ENCODE peak calls at places on chromosomes 11 and 22, in four cellular contexts. B, J, O and W are unnamed samples.

GRCh38 chr11:111718436-111719325 is 47.5 kb downstream of the PPP2R1B start:
- DNase-seq in B (peak; percentile 73), J (no peak), O (peak; percentile 64), W (no peak)

GRCh38 chr11:43969543-43969942 is 27.1 kb downstream of the C11orf96 start:
- DNase-seq in B (no peak), J (no peak), O (no peak), W (no peak)

GRCh38 chr22:24191893-24192292 is 10.6 kb downstream of the SUSD2 start:
- DNase-seq in B (no peak), J (no peak), O (no peak), W (no peak)

GRCh38 chr22:28247114-28247513 is 328.1 kb upstream of the PITPNB start:
- DNase-seq in B (no peak), J (no peak), O (no peak), W (no peak)

GRCh38 chr11:17807034-17807433 is 72.5 kb downstream of the KCNC1 start:
- DNase-seq in B (no peak), J (no peak), O (no peak), W (no peak)

GRCh38 chr22:28019360-28019759 is 100.3 kb upstream of the PITPNB start:
- DNase-seq in B (peak; percentile 20), J (no peak), O (no peak), W (no peak)

GRCh38 chr22:49976439-49977175 is 16.0 kb downstream of the PIM3 start:
- DNase-seq in B (peak; percentile 26), J (no peak), O (no peak), W (peak; percentile 47)

GRCh38 chr11:117966908-117967307 is 19.3 kb upstream of the IL10RA start:
- DNase-seq in B (no peak), J (no peak), O (no peak), W (no peak)

GRCh38 chr11:19728436-19728835 is 15.8 kb downstream of the NAV2 start:
- DNase-seq in B (no peak), J (no peak), O (no peak), W (no peak)

GRCh38 chr22:40533712-40534378 is 102.7 kb downstream of the MRTFA start:
- DNase-seq in B (no peak), J (peak; percentile 7), O (peak; percentile 37), W (peak; percentile 75)

GRCh38 chr22:37559901-37560681 is at the start of gene CDC42EP1:
- DNase-seq in B (peak; percentile 74), J (no peak), O (peak; percentile 73), W (no peak)

GRCh38 chr22:35649026-35649553 is 844 bp downstream of the APOL6 start:
- DNase-seq in B (no peak), J (no peak), O (no peak), W (no peak)

GRCh38 chr11:46235777-46236688 is 41.4 kb upstream of the CREB3L1 start:
- DNase-seq in B (no peak), J (no peak), O (no peak), W (no peak)

GRCh38 chr22:40635008-40635939 is 1.2 kb downstream of the MRTFA start:
- DNase-seq in B (no peak), J (no peak), O (no peak), W (no peak)

GRCh38 chr22:39994566-39995345 is at the start of gene FAM83F:
- DNase-seq in B (peak; percentile 73), J (no peak), O (peak; percentile 78), W (peak; percentile 19)

GRCh38 chr22:36144886-36145541 is 15.5 kb downstream of the APOL3 start:
- DNase-seq in B (peak; percentile 70), J (no peak), O (peak; percentile 56), W (peak; percentile 16)

GRCh38 chr11:116701297-116701801 is 71.4 kb downstream of the BUD13 start:
- DNase-seq in B (peak; percentile 24), J (no peak), O (no peak), W (no peak)

GRCh38 chr11:78424334-78425270 is 7.0 kb upstream of the GAB2 start:
- DNase-seq in B (no peak), J (no peak), O (no peak), W (no peak)

GRCh38 chr11:71267807-71268421 is 15.5 kb upstream of the SHANK2 start:
- DNase-seq in B (peak; percentile 23), J (no peak), O (no peak), W (no peak)

GRCh38 chr11:120622189-120622912 is 110.8 kb downstream of the GRIK4 start:
- DNase-seq in B (no peak), J (no peak), O (peak; percentile 31), W (no peak)

GRCh38 chr11:19714093-19714386 is 1.4 kb downstream of the NAV2 start:
- DNase-seq in B (no peak), J (no peak), O (no peak), W (no peak)

GRCh38 chr11:65305501-65306268 is 9.0 kb upstream of the CDC42EP2 start:
- DNase-seq in B (peak; percentile 65), J (no peak), O (peak; percentile 54), W (no peak)

GRCh38 chr11:84817998-84818397 is 809.1 kb downstream of the DLG2 start:
- DNase-seq in B (no peak), J (no peak), O (no peak), W (no peak)

GRCh38 chr11:62980133-62980760 is 4.5 kb downstream of the SLC22A6 start:
- DNase-seq in B (no peak), J (no peak), O (no peak), W (no peak)

GRCh38 chr11:57763568-57763967 is 2.0 kb downstream of the CTNND1 start:
- DNase-seq in B (no peak), J (no peak), O (peak; percentile 48), W (no peak)

GRCh38 chr11:10899542-10899830 is 41.6 kb upstream of the ZBED5 start:
- DNase-seq in B (no peak), J (no peak), O (peak; percentile 52), W (no peak)

GRCh38 chr11:10731064-10731680 is 19.9 kb upstream of the CTR9 start:
- DNase-seq in B (no peak), J (no peak), O (no peak), W (no peak)

GRCh38 chr22:22375586-22376351 is 131.2 kb downstream of the VPREB1 start:
- DNase-seq in B (no peak), J (no peak), O (no peak), W (no peak)

GRCh38 chr11:123407124-123407995 is 22.7 kb upstream of the GRAMD1B start:
- DNase-seq in B (peak; percentile 73), J (peak; percentile 35), O (peak; percentile 93), W (peak; percentile 58)

GRCh38 chr22:23181763-23182288 is 1.5 kb downstream of the BCR start:
- DNase-seq in B (no peak), J (no peak), O (no peak), W (no peak)

GRCh38 chr22:27032121-27032761 is 374.9 kb downstream of the MIAT start:
- DNase-seq in B (no peak), J (no peak), O (no peak), W (no peak)

GRCh38 chr11:128503231-128503991 is 83.9 kb downstream of the ETS1 start:
- DNase-seq in B (no peak), J (no peak), O (no peak), W (peak; percentile 63)

GRCh38 chr11:105109855-105110750 is 29.5 kb downstream of the CARD18 start:
- DNase-seq in B (no peak), J (no peak), O (peak; percentile 39), W (no peak)

GRCh38 chr11:83192846-83193245 is 666 bp upstream of the ANKRD42 start:
- DNase-seq in B (no peak), J (no peak), O (no peak), W (no peak)

GRCh38 chr11:11836676-11837231 is 5.0 kb upstream of the USP47 start:
- DNase-seq in B (no peak), J (no peak), O (no peak), W (no peak)

GRCh38 chr22:50569041-50569459 is 6.3 kb upstream of the SYCE3 start:
- DNase-seq in B (peak; percentile 82), J (no peak), O (peak; percentile 66), W (no peak)

GRCh38 chr11:113384551-113384950 is 3.0 kb upstream of the ANKK1 start:
- DNase-seq in B (no peak), J (no peak), O (no peak), W (no peak)

GRCh38 chr22:19884954-19885751 is 30.5 kb upstream of the GNB1L start:
- DNase-seq in B (no peak), J (no peak), O (no peak), W (no peak)

GRCh38 chr11:13721760-13722159 is 53.3 kb downstream of the FAR1 start:
- DNase-seq in B (no peak), J (no peak), O (no peak), W (no peak)